ENCODE peak calls at places on chromosomes 13 and 19, in ten cellular contexts. One of them, this sample, is unnamed.

GRCh38 chr19:48608798-48609263 is 2.3 kb downstream of the SPACA4 start:
- DNase-seq in astrocyte of the cerebellum: no peak
- DNase-seq in astrocyte of the spinal cord: peak; percentile 34
- DNase-seq in heart left ventricle: no peak
- DNase-seq in GM12865: peak; percentile 79
- DNase-seq in ascending aorta: no peak
- DNase-seq in AG10803: peak; percentile 43
- DNase-seq in Calu3: peak; percentile 66
- DNase-seq in PC-3: peak; percentile 35
- DNase-seq in prostate gland: no peak
- DNase-seq in this sample: peak; percentile 52

GRCh38 chr19:2815923-2816322 is 3.7 kb upstream of the ZNF554 start:
- DNase-seq in AG10803: no peak
- DNase-seq in prostate gland: no peak
- DNase-seq in GM12865: no peak
- DNase-seq in Calu3: no peak
- DNase-seq in PC-3: no peak
- DNase-seq in ascending aorta: no peak
- DNase-seq in heart left ventricle: no peak
- DNase-seq in astrocyte of the spinal cord: no peak
- DNase-seq in astrocyte of the cerebellum: no peak
- DNase-seq in this sample: no peak

GRCh38 chr13:104024416-104025170 is 958.4 kb upstream of the SLC10A2 start:
- DNase-seq in ascending aorta: no peak
- DNase-seq in PC-3: no peak
- DNase-seq in GM12865: no peak
- DNase-seq in prostate gland: no peak
- DNase-seq in heart left ventricle: no peak
- DNase-seq in astrocyte of the cerebellum: no peak
- DNase-seq in astrocyte of the spinal cord: peak; percentile 31
- DNase-seq in AG10803: no peak
- DNase-seq in Calu3: no peak
- DNase-seq in this sample: peak; percentile 91

GRCh38 chr19:55486971-55487883 is 1.0 kb upstream of the SSC5D start:
- DNase-seq in astrocyte of the spinal cord: peak; percentile 96
- DNase-seq in heart left ventricle: peak; percentile 84
- DNase-seq in astrocyte of the cerebellum: peak; percentile 88
- DNase-seq in GM12865: no peak
- DNase-seq in Calu3: no peak
- DNase-seq in prostate gland: no peak
- DNase-seq in AG10803: peak; percentile 95
- DNase-seq in PC-3: peak; percentile 81
- DNase-seq in ascending aorta: peak; percentile 63
- DNase-seq in this sample: peak; percentile 96

GRCh38 chr19:17772172-17772571 is 20.9 kb downstream of the FCHO1 start:
- DNase-seq in PC-3: peak; percentile 29
- DNase-seq in Calu3: no peak
- DNase-seq in prostate gland: no peak
- DNase-seq in AG10803: peak; percentile 17
- DNase-seq in astrocyte of the spinal cord: no peak
- DNase-seq in heart left ventricle: no peak
- DNase-seq in GM12865: peak; percentile 69
- DNase-seq in ascending aorta: no peak
- DNase-seq in astrocyte of the cerebellum: no peak
- DNase-seq in this sample: peak; percentile 43

GRCh38 chr13:56869671-56870070 is 271.0 kb upstream of the PRR20A start:
- DNase-seq in GM12865: no peak
- DNase-seq in astrocyte of the spinal cord: no peak
- DNase-seq in prostate gland: no peak
- DNase-seq in PC-3: no peak
- DNase-seq in Calu3: no peak
- DNase-seq in heart left ventricle: no peak
- DNase-seq in astrocyte of the cerebellum: no peak
- DNase-seq in ascending aorta: no peak
- DNase-seq in AG10803: no peak
- DNase-seq in this sample: no peak

GRCh38 chr13:97113231-97114001 is 108.7 kb upstream of the MBNL2 start:
- DNase-seq in astrocyte of the cerebellum: no peak
- DNase-seq in Calu3: no peak
- DNase-seq in AG10803: peak; percentile 15
- DNase-seq in prostate gland: no peak
- DNase-seq in ascending aorta: no peak
- DNase-seq in GM12865: no peak
- DNase-seq in astrocyte of the spinal cord: no peak
- DNase-seq in PC-3: no peak
- DNase-seq in heart left ventricle: no peak
- DNase-seq in this sample: no peak

GRCh38 chr19:10634430-10634829 is 9.1 kb downstream of the SLC44A2 start:
- DNase-seq in astrocyte of the spinal cord: no peak
- DNase-seq in prostate gland: no peak
- DNase-seq in ascending aorta: no peak
- DNase-seq in heart left ventricle: no peak
- DNase-seq in Calu3: no peak
- DNase-seq in astrocyte of the cerebellum: no peak
- DNase-seq in AG10803: no peak
- DNase-seq in PC-3: no peak
- DNase-seq in GM12865: no peak
- DNase-seq in this sample: no peak

GRCh38 chr19:35882074-35882832 is 13.9 kb downstream of the APLP1 start:
- DNase-seq in GM12865: peak; percentile 74
- DNase-seq in heart left ventricle: no peak
- DNase-seq in astrocyte of the spinal cord: peak; percentile 72
- DNase-seq in ascending aorta: no peak
- DNase-seq in Calu3: peak; percentile 61
- DNase-seq in PC-3: peak; percentile 71
- DNase-seq in astrocyte of the cerebellum: peak; percentile 56
- DNase-seq in prostate gland: peak; percentile 42
- DNase-seq in AG10803: peak; percentile 83
- DNase-seq in this sample: peak; percentile 92

GRCh38 chr13:32984857-32985626 is 31.2 kb upstream of the KL start:
- DNase-seq in heart left ventricle: no peak
- DNase-seq in GM12865: peak; percentile 18
- DNase-seq in astrocyte of the cerebellum: no peak
- DNase-seq in AG10803: no peak
- DNase-seq in ascending aorta: no peak
- DNase-seq in Calu3: peak; percentile 0
- DNase-seq in astrocyte of the spinal cord: no peak
- DNase-seq in PC-3: peak; percentile 98
- DNase-seq in prostate gland: peak; percentile 65
- DNase-seq in this sample: no peak

GRCh38 chr13:99366075-99366987 is 59.1 kb upstream of the GPR183 start:
- DNase-seq in AG10803: no peak
- DNase-seq in astrocyte of the cerebellum: no peak
- DNase-seq in ascending aorta: no peak
- DNase-seq in GM12865: peak; percentile 62
- DNase-seq in heart left ventricle: no peak
- DNase-seq in PC-3: no peak
- DNase-seq in astrocyte of the spinal cord: no peak
- DNase-seq in prostate gland: no peak
- DNase-seq in Calu3: no peak
- DNase-seq in this sample: no peak

GRCh38 chr19:54373781-54374266 is 9.1 kb upstream of the LAIR1 start:
- DNase-seq in ascending aorta: no peak
- DNase-seq in GM12865: peak; percentile 44
- DNase-seq in Calu3: no peak
- DNase-seq in PC-3: no peak
- DNase-seq in AG10803: no peak
- DNase-seq in astrocyte of the cerebellum: no peak
- DNase-seq in astrocyte of the spinal cord: no peak
- DNase-seq in prostate gland: no peak
- DNase-seq in heart left ventricle: peak; percentile 52
- DNase-seq in this sample: no peak

GRCh38 chr13:98279473-98280175 is 102.6 kb upstream of the RNF113B start:
- DNase-seq in ascending aorta: no peak
- DNase-seq in prostate gland: no peak
- DNase-seq in PC-3: no peak
- DNase-seq in Calu3: no peak
- DNase-seq in heart left ventricle: no peak
- DNase-seq in GM12865: peak; percentile 56
- DNase-seq in astrocyte of the cerebellum: no peak
- DNase-seq in astrocyte of the spinal cord: no peak
- DNase-seq in AG10803: no peak
- DNase-seq in this sample: no peak

GRCh38 chr13:52931913-52932312 is 83.5 kb upstream of the PCDH8 start:
- DNase-seq in prostate gland: no peak
- DNase-seq in astrocyte of the spinal cord: no peak
- DNase-seq in heart left ventricle: no peak
- DNase-seq in PC-3: no peak
- DNase-seq in ascending aorta: no peak
- DNase-seq in GM12865: no peak
- DNase-seq in astrocyte of the cerebellum: no peak
- DNase-seq in Calu3: no peak
- DNase-seq in AG10803: no peak
- DNase-seq in this sample: no peak

GRCh38 chr13:103386341-103386740 is 320.1 kb upstream of the SLC10A2 start:
- DNase-seq in AG10803: no peak
- DNase-seq in astrocyte of the cerebellum: peak; percentile 75
- DNase-seq in heart left ventricle: peak; percentile 26
- DNase-seq in astrocyte of the spinal cord: peak; percentile 84
- DNase-seq in PC-3: peak; percentile 45
- DNase-seq in GM12865: no peak
- DNase-seq in prostate gland: no peak
- DNase-seq in Calu3: no peak
- DNase-seq in ascending aorta: no peak
- DNase-seq in this sample: peak; percentile 80

GRCh38 chr19:51258165-51258564 is 7.3 kb downstream of the SIGLECL1 start:
- DNase-seq in heart left ventricle: no peak
- DNase-seq in prostate gland: no peak
- DNase-seq in PC-3: no peak
- DNase-seq in AG10803: no peak
- DNase-seq in GM12865: no peak
- DNase-seq in ascending aorta: no peak
- DNase-seq in Calu3: no peak
- DNase-seq in astrocyte of the spinal cord: no peak
- DNase-seq in astrocyte of the cerebellum: no peak
- DNase-seq in this sample: no peak

GRCh38 chr19:2273356-2274184 is 8.4 kb downstream of the PEAK3 start:
- DNase-seq in AG10803: peak; percentile 63
- DNase-seq in ascending aorta: no peak
- DNase-seq in GM12865: peak; percentile 97
- DNase-seq in PC-3: peak; percentile 66
- DNase-seq in astrocyte of the spinal cord: peak; percentile 54
- DNase-seq in prostate gland: peak; percentile 47
- DNase-seq in heart left ventricle: peak; percentile 78
- DNase-seq in Calu3: peak; percentile 83
- DNase-seq in astrocyte of the cerebellum: no peak
- DNase-seq in this sample: peak; percentile 65

GRCh38 chr19:4310247-4311121 is 6.1 kb downstream of the FSD1 start:
- DNase-seq in prostate gland: no peak
- DNase-seq in GM12865: no peak
- DNase-seq in astrocyte of the cerebellum: no peak
- DNase-seq in ascending aorta: no peak
- DNase-seq in Calu3: no peak
- DNase-seq in AG10803: no peak
- DNase-seq in heart left ventricle: no peak
- DNase-seq in astrocyte of the spinal cord: no peak
- DNase-seq in PC-3: peak; percentile 22
- DNase-seq in this sample: no peak

GRCh38 chr13:88707652-88708051 is 1036.5 kb downstream of the SLITRK5 start:
- DNase-seq in prostate gland: no peak
- DNase-seq in ascending aorta: no peak
- DNase-seq in astrocyte of the cerebellum: no peak
- DNase-seq in PC-3: no peak
- DNase-seq in GM12865: no peak
- DNase-seq in heart left ventricle: no peak
- DNase-seq in astrocyte of the spinal cord: no peak
- DNase-seq in AG10803: no peak
- DNase-seq in Calu3: no peak
- DNase-seq in this sample: no peak

GRCh38 chr13:73717632-73718031 is 416.6 kb downstream of the KLF12 start:
- DNase-seq in heart left ventricle: no peak
- DNase-seq in ascending aorta: no peak
- DNase-seq in prostate gland: no peak
- DNase-seq in GM12865: no peak
- DNase-seq in astrocyte of the spinal cord: peak; percentile 64
- DNase-seq in astrocyte of the cerebellum: peak; percentile 46
- DNase-seq in AG10803: no peak
- DNase-seq in PC-3: peak; percentile 45
- DNase-seq in Calu3: no peak
- DNase-seq in this sample: peak; percentile 70

GRCh38 chr19:54035215-54036178 is 28.2 kb downstream of the VSTM1 start:
- DNase-seq in astrocyte of the cerebellum: peak; percentile 58
- DNase-seq in prostate gland: no peak
- DNase-seq in GM12865: no peak
- DNase-seq in heart left ventricle: no peak
- DNase-seq in AG10803: peak; percentile 93
- DNase-seq in PC-3: peak; percentile 91
- DNase-seq in Calu3: no peak
- DNase-seq in astrocyte of the spinal cord: peak; percentile 81
- DNase-seq in ascending aorta: no peak
- DNase-seq in this sample: peak; percentile 75

GRCh38 chr13:40789275-40790231 is at the start of gene SLC25A15:
- DNase-seq in astrocyte of the spinal cord: peak; percentile 71
- DNase-seq in Calu3: peak; percentile 89
- DNase-seq in astrocyte of the cerebellum: no peak
- DNase-seq in ascending aorta: no peak
- DNase-seq in heart left ventricle: peak; percentile 91
- DNase-seq in GM12865: peak; percentile 92
- DNase-seq in prostate gland: peak; percentile 31
- DNase-seq in AG10803: peak; percentile 81
- DNase-seq in PC-3: peak; percentile 81
- DNase-seq in this sample: peak; percentile 68
- TF ChIP-seq CTCF in astrocyte of the spinal cord: no peak
- TF ChIP-seq CTCF in Calu3: peak; percentile 15
- TF ChIP-seq CTCF in astrocyte of the cerebellum: no peak
- TF ChIP-seq CTCF in ascending aorta: no peak
- TF ChIP-seq CTCF in heart left ventricle: peak; percentile 9
- TF ChIP-seq CTCF in GM12865: peak; percentile 31
- TF ChIP-seq CTCF in prostate gland: no peak
- TF ChIP-seq CTCF in AG10803: no peak
- TF ChIP-seq CTCF in PC-3: no peak
- TF ChIP-seq CTCF in this sample: no peak

GRCh38 chr13:27667946-27668345 is 46.3 kb downstream of the POLR1D start:
- DNase-seq in AG10803: no peak
- DNase-seq in heart left ventricle: peak; percentile 36
- DNase-seq in prostate gland: no peak
- DNase-seq in Calu3: no peak
- DNase-seq in astrocyte of the cerebellum: no peak
- DNase-seq in GM12865: no peak
- DNase-seq in astrocyte of the spinal cord: no peak
- DNase-seq in PC-3: no peak
- DNase-seq in ascending aorta: no peak
- DNase-seq in this sample: peak; percentile 44
- TF ChIP-seq CTCF in AG10803: no peak
- TF ChIP-seq CTCF in heart left ventricle: no peak
- TF ChIP-seq CTCF in prostate gland: no peak
- TF ChIP-seq CTCF in Calu3: no peak
- TF ChIP-seq CTCF in astrocyte of the cerebellum: no peak
- TF ChIP-seq CTCF in GM12865: no peak
- TF ChIP-seq CTCF in astrocyte of the spinal cord: no peak
- TF ChIP-seq CTCF in PC-3: no peak
- TF ChIP-seq CTCF in ascending aorta: no peak
- TF ChIP-seq CTCF in this sample: no peak

GRCh38 chr19:41919948-41920712 is 8.1 kb downstream of the ERFL start:
- DNase-seq in PC-3: no peak
- DNase-seq in astrocyte of the spinal cord: no peak
- DNase-seq in prostate gland: no peak
- DNase-seq in Calu3: no peak
- DNase-seq in astrocyte of the cerebellum: no peak
- DNase-seq in GM12865: no peak
- DNase-seq in heart left ventricle: no peak
- DNase-seq in ascending aorta: no peak
- DNase-seq in AG10803: no peak
- DNase-seq in this sample: no peak
- TF ChIP-seq CTCF in PC-3: no peak
- TF ChIP-seq CTCF in astrocyte of the spinal cord: no peak
- TF ChIP-seq CTCF in prostate gland: no peak
- TF ChIP-seq CTCF in Calu3: no peak
- TF ChIP-seq CTCF in astrocyte of the cerebellum: no peak
- TF ChIP-seq CTCF in GM12865: no peak
- TF ChIP-seq CTCF in heart left ventricle: no peak
- TF ChIP-seq CTCF in ascending aorta: no peak
- TF ChIP-seq CTCF in AG10803: no peak
- TF ChIP-seq CTCF in this sample: no peak

GRCh38 chr19:37329686-37330085 is 41.2 kb upstream of the ZNF527 start:
- DNase-seq in Calu3: no peak
- DNase-seq in AG10803: no peak
- DNase-seq in PC-3: peak; percentile 16
- DNase-seq in astrocyte of the cerebellum: no peak
- DNase-seq in ascending aorta: no peak
- DNase-seq in heart left ventricle: no peak
- DNase-seq in prostate gland: no peak
- DNase-seq in astrocyte of the spinal cord: no peak
- DNase-seq in GM12865: no peak
- DNase-seq in this sample: peak; percentile 17
- TF ChIP-seq CTCF in Calu3: no peak
- TF ChIP-seq CTCF in AG10803: peak; percentile 9
- TF ChIP-seq CTCF in PC-3: no peak
- TF ChIP-seq CTCF in astrocyte of the cerebellum: no peak
- TF ChIP-seq CTCF in ascending aorta: no peak
- TF ChIP-seq CTCF in heart left ventricle: no peak
- TF ChIP-seq CTCF in prostate gland: no peak
- TF ChIP-seq CTCF in astrocyte of the spinal cord: peak; percentile 9
- TF ChIP-seq CTCF in GM12865: no peak
- TF ChIP-seq CTCF in this sample: peak; percentile 35

This sample was measured in choroid plexus epithelial cell.